ENCODE peak calls at places on chromosomes 3 and 15, in eight cellular contexts. One of them, this sample, is unnamed.

GRCh38 chr3:70433091-70433490 is 120.7 kb upstream of the MDFIC2 start:
- DNase-seq in gastrocnemius medialis: no peak
- DNase-seq in ovary: no peak
- DNase-seq in AG09309: no peak
- DNase-seq in psoas muscle: no peak
- DNase-seq in fibroblast of the aortic adventitia: peak; percentile 65
- DNase-seq in cardiac fibroblast: peak; percentile 87
- DNase-seq in breast epithelium: no peak
- DNase-seq in this sample: peak; percentile 26

GRCh38 chr3:33099701-33100100 is 2.8 kb upstream of the GLB1 start:
- DNase-seq in psoas muscle: no peak
- DNase-seq in cardiac fibroblast: no peak
- DNase-seq in gastrocnemius medialis: no peak
- DNase-seq in ovary: no peak
- DNase-seq in fibroblast of the aortic adventitia: no peak
- DNase-seq in breast epithelium: no peak
- DNase-seq in AG09309: no peak
- DNase-seq in this sample: no peak

GRCh38 chr3:94294806-94295205 is 231.9 kb downstream of the NSUN3 start:
- DNase-seq in fibroblast of the aortic adventitia: no peak
- DNase-seq in ovary: no peak
- DNase-seq in breast epithelium: no peak
- DNase-seq in gastrocnemius medialis: no peak
- DNase-seq in cardiac fibroblast: no peak
- DNase-seq in psoas muscle: no peak
- DNase-seq in AG09309: no peak
- DNase-seq in this sample: no peak

GRCh38 chr3:195068481-195069080 is 202.4 kb downstream of the XXYLT1 start:
- DNase-seq in cardiac fibroblast: no peak
- DNase-seq in AG09309: no peak
- DNase-seq in ovary: no peak
- DNase-seq in gastrocnemius medialis: no peak
- DNase-seq in fibroblast of the aortic adventitia: no peak
- DNase-seq in breast epithelium: no peak
- DNase-seq in psoas muscle: peak; percentile 25
- DNase-seq in this sample: no peak

GRCh38 chr15:67820992-67821783 is 4.1 kb upstream of the SKOR1 start:
- DNase-seq in cardiac fibroblast: peak; percentile 60
- DNase-seq in AG09309: no peak
- DNase-seq in gastrocnemius medialis: no peak
- DNase-seq in fibroblast of the aortic adventitia: peak; percentile 51
- DNase-seq in psoas muscle: peak; percentile 78
- DNase-seq in ovary: peak; percentile 82
- DNase-seq in breast epithelium: no peak
- DNase-seq in this sample: no peak

GRCh38 chr3:98712726-98713125 is 50.4 kb upstream of the ST3GAL6 start:
- DNase-seq in cardiac fibroblast: no peak
- DNase-seq in gastrocnemius medialis: no peak
- DNase-seq in ovary: no peak
- DNase-seq in AG09309: no peak
- DNase-seq in psoas muscle: no peak
- DNase-seq in fibroblast of the aortic adventitia: no peak
- DNase-seq in breast epithelium: no peak
- DNase-seq in this sample: no peak

GRCh38 chr15:82044373-82045178 is 1.2 kb downstream of the MEX3B start:
- DNase-seq in fibroblast of the aortic adventitia: peak; percentile 63
- DNase-seq in gastrocnemius medialis: no peak
- DNase-seq in cardiac fibroblast: peak; percentile 74
- DNase-seq in AG09309: no peak
- DNase-seq in ovary: peak; percentile 59
- DNase-seq in psoas muscle: peak; percentile 57
- DNase-seq in breast epithelium: peak; percentile 23
- DNase-seq in this sample: peak; percentile 36

GRCh38 chr15:32698773-32699390 is 18.9 kb upstream of the GREM1 start:
- DNase-seq in ovary: no peak
- DNase-seq in gastrocnemius medialis: no peak
- DNase-seq in breast epithelium: no peak
- DNase-seq in AG09309: no peak
- DNase-seq in psoas muscle: no peak
- DNase-seq in cardiac fibroblast: no peak
- DNase-seq in fibroblast of the aortic adventitia: no peak
- DNase-seq in this sample: no peak

GRCh38 chr3:190585771-190586630 is 72.1 kb downstream of the IL1RAP start:
- DNase-seq in ovary: no peak
- DNase-seq in cardiac fibroblast: peak; percentile 99
- DNase-seq in fibroblast of the aortic adventitia: peak; percentile 81
- DNase-seq in gastrocnemius medialis: no peak
- DNase-seq in psoas muscle: no peak
- DNase-seq in breast epithelium: no peak
- DNase-seq in AG09309: peak; percentile 47
- DNase-seq in this sample: peak; percentile 66

GRCh38 chr3:9826815-9827574 is 16.8 kb downstream of the RPUSD3 start:
- DNase-seq in fibroblast of the aortic adventitia: no peak
- DNase-seq in AG09309: no peak
- DNase-seq in psoas muscle: no peak
- DNase-seq in ovary: no peak
- DNase-seq in gastrocnemius medialis: no peak
- DNase-seq in breast epithelium: no peak
- DNase-seq in cardiac fibroblast: peak; percentile 58
- DNase-seq in this sample: no peak

GRCh38 chr3:35678552-35679220 is 39.4 kb downstream of the ARPP21 start:
- DNase-seq in AG09309: no peak
- DNase-seq in psoas muscle: no peak
- DNase-seq in ovary: no peak
- DNase-seq in gastrocnemius medialis: peak; percentile 10
- DNase-seq in fibroblast of the aortic adventitia: no peak
- DNase-seq in cardiac fibroblast: no peak
- DNase-seq in breast epithelium: no peak
- DNase-seq in this sample: no peak

GRCh38 chr15:89630974-89631901 is 24.0 kb downstream of the KIF7 start:
- DNase-seq in AG09309: no peak
- DNase-seq in gastrocnemius medialis: no peak
- DNase-seq in breast epithelium: no peak
- DNase-seq in fibroblast of the aortic adventitia: no peak
- DNase-seq in ovary: no peak
- DNase-seq in psoas muscle: peak; percentile 35
- DNase-seq in cardiac fibroblast: no peak
- DNase-seq in this sample: no peak

GRCh38 chr15:62740141-62741004 is 302.2 kb upstream of the TPM1 start:
- DNase-seq in AG09309: no peak
- DNase-seq in breast epithelium: no peak
- DNase-seq in psoas muscle: no peak
- DNase-seq in cardiac fibroblast: no peak
- DNase-seq in ovary: no peak
- DNase-seq in fibroblast of the aortic adventitia: peak; percentile 34
- DNase-seq in gastrocnemius medialis: no peak
- DNase-seq in this sample: no peak

GRCh38 chr3:142022381-142022780 is 127.0 kb downstream of the TFDP2 start:
- DNase-seq in ovary: no peak
- DNase-seq in breast epithelium: no peak
- DNase-seq in AG09309: peak; percentile 25
- DNase-seq in gastrocnemius medialis: no peak
- DNase-seq in fibroblast of the aortic adventitia: no peak
- DNase-seq in cardiac fibroblast: no peak
- DNase-seq in psoas muscle: no peak
- DNase-seq in this sample: no peak

GRCh38 chr15:100020181-100020580 is 286.9 kb upstream of the LYSMD4 start:
- DNase-seq in AG09309: no peak
- DNase-seq in breast epithelium: peak; percentile 34
- DNase-seq in gastrocnemius medialis: no peak
- DNase-seq in cardiac fibroblast: no peak
- DNase-seq in fibroblast of the aortic adventitia: no peak
- DNase-seq in ovary: no peak
- DNase-seq in psoas muscle: no peak
- DNase-seq in this sample: no peak

GRCh38 chr15:100019601-100020000 is 286.4 kb upstream of the LYSMD4 start:
- DNase-seq in breast epithelium: no peak
- DNase-seq in gastrocnemius medialis: no peak
- DNase-seq in psoas muscle: no peak
- DNase-seq in ovary: no peak
- DNase-seq in cardiac fibroblast: no peak
- DNase-seq in AG09309: no peak
- DNase-seq in fibroblast of the aortic adventitia: no peak
- DNase-seq in this sample: no peak

GRCh38 chr15:100017140-100017539 is 283.9 kb upstream of the LYSMD4 start:
- DNase-seq in ovary: no peak
- DNase-seq in breast epithelium: no peak
- DNase-seq in gastrocnemius medialis: no peak
- DNase-seq in AG09309: no peak
- DNase-seq in psoas muscle: no peak
- DNase-seq in cardiac fibroblast: no peak
- DNase-seq in fibroblast of the aortic adventitia: no peak
- DNase-seq in this sample: no peak

GRCh38 chr15:100020614-100021013 is 287.4 kb upstream of the LYSMD4 start:
- DNase-seq in psoas muscle: no peak
- DNase-seq in fibroblast of the aortic adventitia: no peak
- DNase-seq in gastrocnemius medialis: no peak
- DNase-seq in cardiac fibroblast: no peak
- DNase-seq in AG09309: no peak
- DNase-seq in breast epithelium: no peak
- DNase-seq in ovary: no peak
- DNase-seq in this sample: no peak

GRCh38 chr15:100016632-100017031 is 283.4 kb upstream of the LYSMD4 start:
- DNase-seq in fibroblast of the aortic adventitia: no peak
- DNase-seq in AG09309: no peak
- DNase-seq in gastrocnemius medialis: no peak
- DNase-seq in cardiac fibroblast: no peak
- DNase-seq in breast epithelium: no peak
- DNase-seq in psoas muscle: no peak
- DNase-seq in ovary: no peak
- DNase-seq in this sample: no peak
- TF ChIP-seq CTCF in fibroblast of the aortic adventitia: no peak
- TF ChIP-seq CTCF in AG09309: no peak
- TF ChIP-seq CTCF in gastrocnemius medialis: no peak
- TF ChIP-seq CTCF in cardiac fibroblast: no peak
- TF ChIP-seq CTCF in breast epithelium: no peak
- TF ChIP-seq CTCF in psoas muscle: no peak
- TF ChIP-seq CTCF in ovary: no peak
- TF ChIP-seq CTCF in this sample: no peak

DNA sequence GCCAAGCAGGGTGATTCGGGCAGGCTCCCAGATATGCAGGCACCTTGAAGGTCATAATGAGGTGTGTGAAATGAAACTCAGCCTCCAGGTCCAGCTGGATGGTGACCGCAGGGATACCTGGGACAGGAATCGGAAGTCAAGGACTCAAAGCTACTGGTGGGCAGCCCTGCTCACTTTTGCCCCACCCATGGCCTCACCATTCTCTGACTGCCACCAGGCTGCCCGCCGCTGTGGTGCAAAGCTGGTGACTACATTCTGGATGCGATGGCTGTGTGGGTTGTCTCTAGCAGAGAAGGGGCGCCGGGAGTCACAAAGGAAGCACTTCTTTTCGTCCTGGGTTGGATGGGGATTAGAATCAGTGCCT is 795 bp downstream of the LAMB2 start:
- DNase-seq in breast epithelium: no peak
- DNase-seq in cardiac fibroblast: no peak
- DNase-seq in AG09309: no peak
- DNase-seq in gastrocnemius medialis: no peak
- DNase-seq in psoas muscle: no peak
- DNase-seq in ovary: no peak
- DNase-seq in fibroblast of the aortic adventitia: no peak
- DNase-seq in this sample: no peak
- H3K4me3 ChIP-seq in breast epithelium: peak overlapping the region; percentile 67
- H3K4me3 ChIP-seq in cardiac fibroblast: peak overlapping the region; percentile 91
- H3K4me3 ChIP-seq in AG09309: peak overlapping the region; percentile 83
- H3K4me3 ChIP-seq in gastrocnemius medialis: peak overlapping the region; percentile 100
- H3K4me3 ChIP-seq in psoas muscle: peak overlapping the region; percentile 89
- H3K4me3 ChIP-seq in ovary: peak overlapping the region; percentile 79
- H3K4me3 ChIP-seq in fibroblast of the aortic adventitia: peak overlapping the region; percentile 92
- H3K4me3 ChIP-seq in this sample: peak overlapping the region; percentile 95

DNA sequence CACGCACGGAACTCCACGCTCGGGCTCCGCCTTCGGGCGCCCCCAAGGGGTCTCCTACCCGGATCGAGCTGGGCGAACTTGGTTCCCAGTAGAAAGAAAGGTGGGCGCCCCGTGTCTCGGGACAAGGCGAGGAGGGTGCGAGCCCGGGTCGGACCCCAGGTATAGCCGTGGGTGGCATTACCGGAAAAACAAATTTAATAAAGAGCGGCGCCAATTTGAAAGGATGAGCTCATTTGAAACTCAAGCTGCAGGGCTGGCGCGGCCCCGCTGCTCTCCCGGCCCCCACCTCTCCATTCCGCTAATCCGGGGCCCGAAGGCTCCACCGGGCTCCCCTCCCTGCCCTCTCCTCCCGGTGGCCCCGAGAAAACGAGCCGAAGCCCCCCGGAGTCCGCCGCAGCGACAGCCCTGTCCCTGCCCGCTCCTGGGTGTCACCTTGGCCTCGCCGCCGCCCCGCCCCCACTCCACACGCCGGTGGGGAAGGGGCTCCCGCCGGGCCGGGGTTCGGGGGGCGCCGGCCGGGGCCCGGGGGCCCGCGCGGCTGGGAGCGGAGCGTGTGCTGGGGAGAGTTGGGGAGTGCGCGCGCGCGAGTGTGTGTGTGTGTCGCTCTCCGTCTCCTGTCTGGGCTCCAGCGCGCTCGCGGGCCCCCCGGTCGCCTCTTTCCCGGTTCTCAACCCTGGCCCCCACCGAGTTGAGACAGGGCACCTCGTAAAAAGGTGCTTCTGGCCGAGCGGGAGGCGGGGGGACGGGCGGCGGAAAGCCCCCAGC is 1.4 kb downstream of the IGF2BP2 start:
- DNase-seq in ovary: peak; percentile 63
- DNase-seq in fibroblast of the aortic adventitia: no peak
- DNase-seq in psoas muscle: peak; percentile 57
- DNase-seq in gastrocnemius medialis: no peak
- DNase-seq in AG09309: no peak
- DNase-seq in cardiac fibroblast: peak; percentile 60
- DNase-seq in breast epithelium: no peak
- DNase-seq in this sample: no peak
- TF ChIP-seq CTCF in ovary: peak; percentile 11
- TF ChIP-seq CTCF in fibroblast of the aortic adventitia: peak; percentile 21
- TF ChIP-seq CTCF in psoas muscle: no peak
- TF ChIP-seq CTCF in gastrocnemius medialis: no peak
- TF ChIP-seq CTCF in AG09309: peak; percentile 7
- TF ChIP-seq CTCF in cardiac fibroblast: peak; percentile 9
- TF ChIP-seq CTCF in breast epithelium: no peak
- TF ChIP-seq CTCF in this sample: no peak

DNA sequence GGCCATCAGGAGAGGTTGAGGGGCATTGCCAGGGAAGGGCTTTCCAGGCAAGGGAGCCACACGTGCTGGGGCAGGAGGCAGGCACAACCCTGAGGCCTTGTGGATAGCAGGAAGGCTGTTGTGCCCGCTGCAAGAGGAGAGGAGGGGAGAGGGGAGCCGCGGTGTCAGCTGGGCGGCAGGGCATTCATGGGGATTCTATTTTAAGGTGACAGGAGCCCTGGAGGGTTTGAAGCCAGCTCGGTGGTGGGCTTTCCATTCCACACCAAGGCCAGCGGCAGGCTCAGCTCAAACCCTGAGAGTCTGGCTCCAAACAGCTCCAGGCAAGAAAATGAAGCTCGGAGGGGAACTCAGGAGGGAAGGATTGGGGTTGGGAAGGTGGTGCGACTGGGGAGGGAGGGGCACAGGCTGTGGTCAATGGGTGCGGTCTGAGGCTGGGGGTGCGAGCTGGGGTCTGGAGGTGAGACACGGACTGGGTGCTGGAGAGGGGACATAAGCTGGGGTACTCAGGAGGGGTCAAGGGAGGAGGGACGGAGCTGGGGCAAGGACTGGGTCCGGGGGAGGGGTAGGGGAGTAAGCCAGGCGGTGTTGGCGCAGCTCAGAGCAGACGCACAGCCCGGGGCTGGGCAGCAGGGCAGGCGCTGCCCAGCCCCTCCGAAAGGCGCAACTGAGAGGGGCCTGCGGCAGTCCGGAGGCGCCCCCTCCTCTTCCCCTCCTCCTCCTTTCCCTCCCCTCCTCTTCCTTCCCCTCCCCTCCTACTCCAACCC is 43.4 kb downstream of the TPRA1 start:
- DNase-seq in ovary: peak; percentile 55
- DNase-seq in breast epithelium: no peak
- DNase-seq in cardiac fibroblast: no peak
- DNase-seq in AG09309: no peak
- DNase-seq in psoas muscle: no peak
- DNase-seq in fibroblast of the aortic adventitia: no peak
- DNase-seq in gastrocnemius medialis: peak; percentile 19
- DNase-seq in this sample: no peak
- H3K4me3 ChIP-seq in ovary: peak overlapping the region; percentile 59
- H3K4me3 ChIP-seq in breast epithelium: peak overlapping the region; percentile 41
- H3K4me3 ChIP-seq in cardiac fibroblast: peak overlapping the region; percentile 62
- H3K4me3 ChIP-seq in AG09309: peak overlapping the region; percentile 63
- H3K4me3 ChIP-seq in psoas muscle: peak overlapping the region; percentile 78
- H3K4me3 ChIP-seq in fibroblast of the aortic adventitia: peak overlapping the region; percentile 68
- H3K4me3 ChIP-seq in gastrocnemius medialis: peak overlapping the region; percentile 97
- H3K4me3 ChIP-seq in this sample: peak overlapping the region; percentile 64